ENCODE peak calls at places on chromosome 22, in four cellular contexts. H, S, F and O are unnamed samples.

GRCh38 chr22:19644314-19645223 is 69.7 kb upstream of the SEPTIN5 start:
- DNase-seq in S (no peak), F (no peak), H (no peak), O (no peak)

GRCh38 chr22:38177926-38178604 is 3.6 kb downstream of the PLA2G6 start:
- DNase-seq in S (no peak), H (no peak), F (no peak), O (no peak)

GRCh38 chr22:21015051-21016006 is at the start of gene P2RX6:
- DNase-seq in H (no peak), F (no peak), S (no peak), O (no peak)

GRCh38 chr22:21051836-21052400 is 6.2 kb downstream of the LRRC74B start:
- DNase-seq in H (no peak), F (no peak), S (no peak), O (no peak)

GRCh38 chr22:39388261-39389011 is 11.1 kb upstream of the TAB1 start:
- DNase-seq in H (no peak), S (no peak), F (peak), O (peak)

GRCh38 chr22:29871684-29872083 is 11.3 kb upstream of the MTMR3 start:
- DNase-seq in F (no peak), H (peak), S (no peak), O (no peak)

GRCh38 chr22:30574095-30574981 is at the start of gene GAL3ST1:
- DNase-seq in H (peak), F (no peak), S (no peak), O (no peak)

GRCh38 chr22:38474003-38474607 is 6.2 kb downstream of the KDELR3 start:
- DNase-seq in H (no peak), F (no peak), S (no peak), O (no peak)

GRCh38 chr22:23837911-23838685 is 708 bp downstream of the DERL3 start:
- DNase-seq in H (no peak), F (no peak), S (no peak), O (no peak)

GRCh38 chr22:32994921-32995320 is 63.3 kb downstream of the SYN3 start:
- DNase-seq in S (no peak), F (no peak), H (peak), O (no peak)

GRCh38 chr22:29011200-29011867 is 50.3 kb downstream of the C22orf31 start:
- DNase-seq in F (no peak), S (no peak), H (peak), O (no peak)

GRCh38 chr22:19892249-19892879 is 37.7 kb upstream of the GNB1L start:
- DNase-seq in H (no peak), S (peak), F (peak), O (no peak)

GRCh38 chr22:46079861-46080821 is 70.2 kb upstream of the PPARA start:
- DNase-seq in F (no peak), H (peak), S (peak), O (no peak)

GRCh38 chr22:31561238-31561887 is 65.0 kb downstream of the SFI1 start:
- DNase-seq in H (peak), F (peak), S (peak), O (peak)